ENCODE peak calls at places on chromosomes 1 and 21, in seven cellular contexts. T, N, E, R, Q, O and J are unnamed samples.

GRCh38 chr21:39348355-39349210 is at the start of gene HMGN1:
- DNase-seq in Q (peak; percentile 97), N (no peak), O (peak; percentile 90), R (peak; percentile 24), E (peak; percentile 73), T (peak; percentile 81), J (peak; percentile 95)

GRCh38 chr1:161367684-161368398 is at the start of gene CFAP126:
- DNase-seq in E (peak; percentile 90), T (peak; percentile 57), O (no peak), N (peak; percentile 51), R (peak; percentile 35), Q (peak; percentile 70), J (peak; percentile 84)

GRCh38 chr1:42209516-42210370 is 45.2 kb upstream of the GUCA2A start:
- DNase-seq in R (no peak), N (no peak), O (no peak), Q (no peak), E (no peak), T (no peak), J (no peak)

GRCh38 chr1:6614019-6614952 is 755 bp downstream of the PHF13 start:
- DNase-seq in Q (peak; percentile 91), E (no peak), N (no peak), T (peak; percentile 90), O (peak; percentile 65), R (no peak), J (no peak)

GRCh38 chr1:155339515-155340111 is 18.9 kb downstream of the RUSC1 start:
- DNase-seq in E (no peak), R (no peak), N (no peak), O (no peak), T (no peak), Q (no peak), J (no peak)

GRCh38 chr1:111756124-111756513 is 418 bp downstream of the DDX20 start:
- DNase-seq in O (no peak), N (no peak), T (no peak), R (no peak), E (no peak), Q (no peak), J (no peak)

GRCh38 chr1:84692391-84692790 is 2.1 kb upstream of the SSX2IP start:
- DNase-seq in R (no peak), Q (peak; percentile 16), N (no peak), E (no peak), O (no peak), T (no peak), J (no peak)

GRCh38 chr1:169892176-169892818 is 1.4 kb downstream of the SCYL3 start:
- DNase-seq in Q (no peak), E (no peak), R (no peak), T (no peak), N (no peak), O (no peak), J (no peak)

GRCh38 chr1:24762133-24762676 is 17.0 kb downstream of the CLIC4 start:
- DNase-seq in Q (peak; percentile 37), E (no peak), O (no peak), R (no peak), T (no peak), N (no peak), J (no peak)

GRCh38 chr1:92404661-92405060 is 82.1 kb downstream of the GFI1 start:
- DNase-seq in O (no peak), R (no peak), E (peak; percentile 10), Q (no peak), N (no peak), T (no peak), J (peak; percentile 6)

GRCh38 chr1:236844499-236845271 is 49.6 kb downstream of the MTR start:
- DNase-seq in R (no peak), E (peak; percentile 96), Q (no peak), N (no peak), T (peak; percentile 75), O (no peak), J (peak; percentile 77)

GRCh38 chr1:51744506-51745303 is 127.8 kb downstream of the OSBPL9 start:
- DNase-seq in T (no peak), E (no peak), O (no peak), N (no peak), Q (no peak), R (no peak), J (no peak)

GRCh38 chr1:179424610-179425009 is 58.8 kb downstream of the AXDND1 start:
- DNase-seq in Q (no peak), O (no peak), T (no peak), N (no peak), R (no peak), E (no peak), J (no peak)

GRCh38 chr1:2640626-2641025 is 7.8 kb upstream of the MMEL1 start:
- DNase-seq in O (no peak), R (no peak), T (no peak), Q (no peak), E (no peak), N (no peak), J (no peak)

GRCh38 chr21:46195595-46196195 is 11.4 kb upstream of the SPATC1L start:
- DNase-seq in N (no peak), E (no peak), R (no peak), Q (no peak), T (peak; percentile 28), O (peak; percentile 35), J (no peak)

GRCh38 chr21:35206141-35207125 is 157.3 kb upstream of the RUNX1 start:
- DNase-seq in O (no peak), E (no peak), R (no peak), N (no peak), T (no peak), Q (peak; percentile 87), J (peak; percentile 91)

GRCh38 chr1:151187205-151187604 is 2.8 kb downstream of the VPS72 start:
- DNase-seq in Q (no peak), R (no peak), O (no peak), E (no peak), N (no peak), T (no peak), J (no peak)

GRCh38 chr1:109148838-109149555 is 35.1 kb downstream of the ELAPOR1 start:
- DNase-seq in O (no peak), T (no peak), R (no peak), E (no peak), N (no peak), Q (peak; percentile 71), J (no peak)

GRCh38 chr21:29190920-29191319 is 60.5 kb downstream of the MAP3K7CL start:
- DNase-seq in T (no peak), R (no peak), N (no peak), E (peak; percentile 29), O (no peak), Q (no peak), J (no peak)

GRCh38 chr1:192901500-192901899 is 92.7 kb downstream of the RGS2 start:
- DNase-seq in Q (no peak), R (no peak), O (no peak), N (no peak), T (no peak), E (no peak), J (no peak)

GRCh38 chr1:2126331-2127180 is 68.0 kb downstream of the FAAP20 start:
- DNase-seq in O (no peak), T (no peak), E (no peak), N (no peak), Q (no peak), R (no peak), J (no peak)

DNA sequence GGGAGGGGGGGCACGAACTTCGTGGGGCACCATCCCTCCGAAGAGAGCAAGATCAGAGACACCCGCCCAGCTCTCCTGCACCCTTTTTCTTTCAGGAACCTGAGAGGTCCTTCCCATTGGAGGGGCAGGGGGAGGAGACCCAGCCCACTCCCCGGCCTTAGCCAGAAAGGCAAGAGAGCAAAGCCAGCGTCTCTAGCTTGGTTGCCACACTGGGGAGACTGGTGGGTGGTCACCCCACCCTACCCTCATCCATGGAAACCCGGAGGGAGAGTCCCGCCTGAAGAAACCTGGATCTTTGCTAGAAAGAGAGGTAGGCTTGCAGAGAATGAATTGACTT is 246 bp downstream of the ATP2B4 start:
- DNase-seq in R (no peak), T (peak; percentile 86), E (no peak), Q (no peak), N (no peak), O (peak; percentile 74), J (no peak)
- TF ChIP-seq JUND in R (no peak), T (no peak), E (no peak), Q (no peak), N (no peak), O (no peak), J (no peak)

DNA sequence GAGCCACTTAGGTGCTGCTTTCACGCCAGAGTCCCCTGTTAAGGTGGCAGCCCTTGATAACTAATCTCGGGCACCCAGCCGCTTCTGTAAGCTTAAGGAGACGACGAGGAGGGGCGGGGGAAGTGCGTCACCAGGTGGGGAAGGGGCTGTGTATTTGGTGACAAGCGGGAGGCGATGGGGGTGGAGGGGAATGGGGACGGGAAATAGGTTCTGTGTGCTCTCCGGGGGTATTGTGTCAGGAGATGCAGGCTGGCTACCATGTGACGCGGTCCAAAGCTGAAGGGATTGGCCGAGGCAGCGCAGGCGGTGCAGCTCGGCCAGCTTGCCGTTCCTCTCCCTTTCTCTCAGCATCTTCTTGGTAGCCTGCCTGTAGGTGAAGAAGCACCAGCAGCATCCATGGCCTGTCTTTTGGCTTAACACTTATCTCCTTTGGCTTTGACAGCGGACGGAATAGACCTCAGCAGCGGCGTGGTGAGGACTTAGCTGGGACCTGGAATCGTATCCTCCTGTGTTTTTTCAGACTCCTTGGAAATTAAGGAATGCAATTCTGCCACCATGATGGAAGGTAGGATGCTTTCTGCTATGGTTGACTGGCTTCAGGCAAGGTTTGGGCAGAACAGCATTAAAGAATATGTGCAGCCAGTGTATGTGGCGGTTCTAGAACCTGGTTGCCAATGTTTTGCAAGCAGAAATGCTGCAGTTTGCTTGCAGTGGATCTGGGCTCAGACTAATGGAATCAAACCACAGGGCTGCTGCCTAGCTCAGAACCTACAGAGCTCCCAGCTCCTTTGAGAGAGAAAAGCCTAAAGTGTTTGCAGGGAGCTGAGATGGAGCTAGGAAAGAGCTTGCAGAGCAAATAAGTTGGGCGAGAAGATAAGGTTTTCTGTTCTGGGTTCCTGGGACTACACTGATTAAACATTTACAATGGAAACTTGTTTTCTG is at the start of gene SGIP1:
- DNase-seq in E (no peak), Q (peak; percentile 72), O (peak; percentile 62), R (no peak), N (no peak), T (peak; percentile 88), J (no peak)
- TF ChIP-seq JUND in E (no peak), Q (no peak), O (no peak), R (no peak), N (no peak), T (no peak), J (no peak)

GRCh38 chr1:156914440-156914856 is 6.0 kb upstream of the LRRC71 start:
- DNase-seq in T (no peak), Q (peak; percentile 97), O (no peak), R (no peak), E (no peak), N (no peak), J (no peak)
- TF ChIP-seq JUND in T (no peak), Q (peak; percentile 99), O (no peak), R (no peak), E (no peak), N (no peak), J (no peak)

DNA sequence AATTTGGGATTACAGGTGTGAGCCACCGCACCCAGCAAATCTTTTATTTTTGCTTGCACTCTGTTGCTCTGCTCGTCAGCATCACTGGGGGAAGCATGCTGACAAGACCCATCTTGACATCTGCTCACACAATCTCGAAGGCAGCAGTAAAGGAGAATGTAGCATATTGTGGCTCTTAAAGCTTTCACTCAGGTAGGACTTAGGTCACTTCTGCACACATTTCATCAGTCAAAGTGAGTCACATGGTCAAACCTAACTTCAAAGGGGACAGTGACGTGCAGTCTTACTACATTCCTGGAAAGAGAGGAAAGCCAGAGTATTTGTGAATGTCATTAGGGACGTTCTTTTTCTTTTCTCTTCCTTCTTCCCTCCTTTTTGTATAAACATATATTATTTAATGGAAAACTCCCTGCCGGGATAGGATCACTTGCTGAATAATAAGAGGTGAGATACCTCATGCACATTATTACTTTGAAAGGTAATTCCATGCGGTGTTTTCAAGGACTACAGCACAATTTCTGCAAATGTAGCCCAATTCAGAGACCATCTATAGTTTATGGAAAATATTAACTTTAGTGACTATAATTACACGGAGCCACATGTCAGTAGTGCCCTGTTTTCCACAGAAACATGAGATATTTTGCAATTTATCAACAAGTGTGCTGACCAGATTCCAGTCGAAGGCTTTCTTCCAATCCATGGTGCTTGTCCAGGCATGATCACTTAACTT is 19.3 kb upstream of the ACBD6 start:
- DNase-seq in T (no peak), Q (peak; percentile 56), N (peak; percentile 77), R (no peak), O (no peak), E (peak; percentile 86), J (no peak)
- TF ChIP-seq JUND in T (no peak), Q (peak; percentile 50), N (peak; percentile 47), R (no peak), O (no peak), E (no peak), J (no peak)